ENCODE peak calls at places on chromosomes 7 and 10, in ten cellular contexts. J, D, P, C, V, S, N, G, I and Q are unnamed samples.

GRCh38 chr7:27779873-27780272 is 39.9 kb downstream of the TAX1BP1 start:
- DNase-seq in J (no peak), D (no peak), P (no peak), C (peak), V (no peak), S (no peak), N (no peak), G (no peak), I (no peak), Q (no peak)

GRCh38 chr7:55794527-55794926 is 68.0 kb downstream of the SEPTIN14 start:
- DNase-seq in J (peak), D (peak), P (no peak), C (no peak), V (no peak), S (no peak), N (no peak), G (no peak), I (no peak), Q (no peak)

GRCh38 chr10:109982123-109982522 is 25.7 kb upstream of the ADD3 start:
- DNase-seq in J (no peak), D (no peak), P (peak), C (no peak), V (no peak), S (no peak), N (no peak), G (no peak), I (no peak), Q (no peak)

GRCh38 chr7:140778975-140779374 is 82.5 kb downstream of the NDUFB2 start:
- DNase-seq in J (no peak), D (no peak), P (no peak), C (no peak), V (no peak), S (no peak), N (no peak), G (no peak), I (no peak), Q (no peak)

GRCh38 chr7:105978035-105978434 is 15.0 kb downstream of the CDHR3 start:
- DNase-seq in J (no peak), D (no peak), P (no peak), C (no peak), V (no peak), S (no peak), N (no peak), G (no peak), I (no peak), Q (no peak)

GRCh38 chr7:93476491-93477344 is 97.8 kb downstream of the CALCR start:
- DNase-seq in J (no peak), D (peak), P (no peak), C (no peak), V (no peak), S (no peak), N (no peak), G (no peak), I (no peak), Q (no peak)

GRCh38 chr7:2040201-2040892 is 192.4 kb downstream of the MAD1L1 start:
- DNase-seq in J (no peak), D (no peak), P (no peak), C (no peak), V (no peak), S (no peak), N (no peak), G (no peak), I (no peak), Q (no peak)

GRCh38 chr10:59562126-59562525 is 147.5 kb downstream of the SLC16A9 start:
- DNase-seq in J (no peak), D (no peak), P (no peak), C (no peak), V (no peak), S (no peak), N (no peak), G (no peak), I (no peak), Q (no peak)

GRCh38 chr7:601573-602340 is 82.1 kb upstream of the PDGFA start:
- DNase-seq in J (peak), D (no peak), P (peak), C (peak), V (no peak), S (no peak), N (peak), G (no peak), I (peak), Q (peak)

GRCh38 chr7:32379486-32380115 is 110.6 kb downstream of the LSM5 start:
- DNase-seq in J (no peak), D (no peak), P (no peak), C (no peak), V (no peak), S (no peak), N (no peak), G (no peak), I (no peak), Q (no peak)

GRCh38 chr10:44878704-44879530 is 32.2 kb upstream of the TMEM72 start:
- DNase-seq in J (peak), D (peak), P (peak), C (peak), V (peak), S (no peak), N (peak), G (peak), I (peak), Q (peak)

GRCh38 chr10:103166527-103166926 is 26.5 kb downstream of the NT5C2 start:
- DNase-seq in J (no peak), D (no peak), P (no peak), C (no peak), V (no peak), S (no peak), N (no peak), G (no peak), I (no peak), Q (no peak)

GRCh38 chr7:98875501-98875900 is 2.8 kb upstream of the TRRAP start:
- DNase-seq in J (no peak), D (no peak), P (no peak), C (no peak), V (no peak), S (no peak), N (no peak), G (no peak), I (no peak), Q (no peak)

GRCh38 chr7:116591202-116592040 is 66.6 kb downstream of the CAV1 start:
- DNase-seq in J (peak), D (peak), P (no peak), C (peak), V (no peak), S (no peak), N (no peak), G (no peak), I (no peak), Q (no peak)

GRCh38 chr7:76071316-76072242 is 23.7 kb downstream of the MDH2 start:
- DNase-seq in J (no peak), D (no peak), P (no peak), C (no peak), V (no peak), S (no peak), N (no peak), G (no peak), I (peak), Q (peak)

GRCh38 chr7:133770863-133771492 is 356.2 kb upstream of the LRGUK start:
- DNase-seq in J (peak), D (no peak), P (peak), C (peak), V (no peak), S (no peak), N (no peak), G (no peak), I (no peak), Q (no peak)

GRCh38 chr7:141737118-141737835 is 881 bp upstream of the SSBP1 start:
- DNase-seq in J (peak), D (no peak), P (peak), C (peak), V (no peak), S (no peak), N (no peak), G (no peak), I (peak), Q (no peak)

GRCh38 chr7:106499897-106500296 is 161.1 kb downstream of the CCDC71L start:
- DNase-seq in J (no peak), D (no peak), P (no peak), C (no peak), V (no peak), S (no peak), N (no peak), G (no peak), I (no peak), Q (no peak)

GRCh38 chr10:29751686-29752085 is 116.9 kb upstream of the SVIL start:
- DNase-seq in J (no peak), D (no peak), P (no peak), C (no peak), V (no peak), S (no peak), N (no peak), G (no peak), I (no peak), Q (no peak)

GRCh38 chr10:72319416-72320254 is 35.1 kb downstream of the DNAJB12 start:
- DNase-seq in J (peak), D (peak), P (peak), C (peak), V (peak), S (peak), N (peak), G (peak), I (peak), Q (peak)

GRCh38 chr10:132710746-132711617 is 75.0 kb downstream of the NKX6-2 start:
- DNase-seq in J (no peak), D (no peak), P (no peak), C (no peak), V (no peak), S (no peak), N (no peak), G (no peak), I (no peak), Q (no peak)

GRCh38 chr10:17808971-17809841 is at the start of gene MRC1:
- DNase-seq in J (no peak), D (no peak), P (no peak), C (no peak), V (no peak), S (no peak), N (no peak), G (no peak), I (peak), Q (no peak)

GRCh38 chr10:114403545-114404161 is 649 bp downstream of the AFAP1L2 start:
- DNase-seq in J (no peak), D (peak), P (peak), C (no peak), V (no peak), S (no peak), N (no peak), G (peak), I (peak), Q (no peak)

GRCh38 chr7:124074007-124074406 is 41.1 kb upstream of the TMEM229A start:
- DNase-seq in J (no peak), D (no peak), P (no peak), C (no peak), V (no peak), S (no peak), N (no peak), G (no peak), I (no peak), Q (no peak)